ENCODE peak calls at places on chromosomes 7 and 10, in five cellular contexts. R is neural progenitor cell, W is RCC 7860, C is GM23248, J is retinal pigment epithelial cell. D is an unnamed sample.

GRCh38 chr10:21174670-21175495 is 277.8 kb upstream of the NEBL start:
- DNase-seq in R (peak; percentile 78), C (no peak), J (no peak), W (peak; percentile 42), D (no peak)

GRCh38 chr10:119670717-119671116 is 19.5 kb downstream of the BAG3 start:
- DNase-seq in C (peak; percentile 81), J (no peak), R (no peak), W (peak; percentile 52), D (no peak)

GRCh38 chr7:2860627-2861133 is 16.6 kb upstream of the GNA12 start:
- DNase-seq in W (no peak), J (peak; percentile 35), C (no peak), R (peak; percentile 57), D (no peak)

GRCh38 chr10:21100871-21101514 is 203.9 kb upstream of the NEBL start:
- DNase-seq in J (no peak), W (peak; percentile 33), R (no peak), C (peak; percentile 52), D (no peak)

GRCh38 chr10:44242091-44242490 is 142.8 kb downstream of the CXCL12 start:
- DNase-seq in C (no peak), J (no peak), R (no peak), W (no peak), D (no peak)

GRCh38 chr10:77247076-77247561 is 390.5 kb downstream of the KCNMA1 start:
- DNase-seq in C (no peak), W (no peak), R (no peak), J (no peak), D (no peak)

GRCh38 chr10:49382226-49382625 is 13.7 kb downstream of the DRGX start:
- DNase-seq in R (no peak), W (no peak), C (no peak), J (no peak), D (no peak)

GRCh38 chr7:24580283-24580946 is 7.2 kb downstream of the PALS2 start:
- DNase-seq in C (no peak), J (no peak), W (no peak), R (no peak), D (no peak)

GRCh38 chr10:92575961-92576360 is 2.1 kb upstream of the IDE start:
- DNase-seq in C (peak; percentile 76), J (no peak), W (peak; percentile 68), R (no peak), D (no peak)

GRCh38 chr10:14601872-14602725 is 172.6 kb downstream of the FAM107B start:
- DNase-seq in W (peak; percentile 94), J (no peak), C (peak; percentile 88), R (no peak), D (peak; percentile 76)

GRCh38 chr10:112184052-112184371 is 447 bp upstream of the GPAM start:
- DNase-seq in W (no peak), R (no peak), J (peak; percentile 49), C (no peak), D (no peak)

GRCh38 chr7:73526892-73527821 is 5.1 kb upstream of the BAZ1B start:
- DNase-seq in J (no peak), C (no peak), R (peak; percentile 7), W (no peak), D (no peak)

D was measured in epithelial cell of proximal tubule.